ENCODE peak calls at places on chromosomes 4 and X, in five cellular contexts. T is NCI-H345; Z is activated CD4-positive, alpha-beta T cell treated with anti-CD3 and anti-CD28 coated beads, Interleukin-2, amount 50 U/mL, for 24 hours; Q is activated CD8-positive, alpha-beta memory T cell treated with anti-CD3 and anti-CD28 coated beads for 48 hours; M is activated T-cell treated with anti-CD3 and anti-CD28 coated beads for 48 hours. G is an unnamed sample.

GRCh38 chrX:96483642-96484160 is 200.9 kb upstream of the DIAPH2 start:
- DNase-seq in T (no peak), Z (no peak), Q (no peak), M (no peak), G (no peak)

GRCh38 chrX:68249401-68249831 is 183.9 kb downstream of the OPHN1 start:
- DNase-seq in T (no peak), Z (no peak), Q (no peak), M (no peak), G (no peak)

GRCh38 chr4:139227729-139228404 is 50.8 kb upstream of the ELF2 start:
- DNase-seq in T (no peak), Z (no peak), Q (no peak), M (no peak), G (no peak)

GRCh38 chrX:33198561-33199279 is 12.6 kb downstream of the DMD start:
- DNase-seq in T (no peak), Z (no peak), Q (no peak), M (no peak), G (no peak)

GRCh38 chr4:152684007-152684406 is 4.2 kb upstream of the TMEM154 start:
- DNase-seq in T (no peak), Z (no peak), Q (no peak), M (no peak), G (no peak)

GRCh38 chr4:105088110-105088879 is 58.4 kb upstream of the TET2 start:
- DNase-seq in T (no peak), Z (no peak), Q (no peak), M (no peak), G (no peak)

GRCh38 chr4:31236635-31237173 is 516.5 kb downstream of the PCDH7 start:
- DNase-seq in T (no peak), Z (no peak), Q (no peak), M (no peak), G (no peak)

GRCh38 chr4:83751336-83751949 is 215.5 kb downstream of the GPAT3 start:
- DNase-seq in T (no peak), Z (no peak), Q (no peak), M (no peak), G (no peak)

GRCh38 chrX:72479324-72480274 is 93.0 kb downstream of the HDAC8 start:
- DNase-seq in T (no peak), Z (no peak), Q (no peak), M (no peak), G (no peak)

GRCh38 chr4:103098746-103099421 is 750 bp downstream of the BDH2 start:
- DNase-seq in T (no peak), Z (no peak), Q (no peak), M (no peak), G (no peak)

GRCh38 chr4:141275834-141276233 is 55.1 kb downstream of the ZNF330 start:
- DNase-seq in T (no peak), Z (no peak), Q (no peak), M (no peak), G (no peak)

GRCh38 chr4:11480683-11481082 is 52.0 kb upstream of the HS3ST1 start:
- DNase-seq in T (no peak), Z (no peak), Q (no peak), M (no peak), G (no peak)

GRCh38 chr4:62531731-62532130 is 1331.6 kb downstream of the ADGRL3 start:
- DNase-seq in T (no peak), Z (no peak), Q (no peak), M (no peak), G (no peak)

GRCh38 chr4:84907145-84907544 is 59.3 kb downstream of the WDFY3 start:
- DNase-seq in T (no peak), Z (no peak), Q (no peak), M (no peak), G (no peak)

GRCh38 chr4:1496116-1496642 is 89.9 kb upstream of the NKX1-1 start:
- DNase-seq in T (no peak), Z (no peak), Q (no peak), M (no peak), G (no peak)

GRCh38 chr4:130172156-130172555 is 1076.2 kb downstream of the C4orf33 start:
- DNase-seq in T (no peak), Z (no peak), Q (no peak), M (no peak), G (no peak)

GRCh38 chrX:91434351-91435168 is at the start of gene PABPC5:
- DNase-seq in T (peak; percentile 74), Z (no peak), Q (no peak), M (no peak), G (no peak)

GRCh38 chr4:85677286-85677685 is 202.3 kb downstream of the ARHGAP24 start:
- DNase-seq in T (no peak), Z (no peak), Q (no peak), M (no peak), G (no peak)

G was measured in NCI-H748 treated with DMSO at 0.1 percent for 48 hours.